ENCODE peak calls at places on chromosomes 3 and 15, in ten cellular contexts. F is tibial nerve, U is uterus, W is HCT116, L is brain microvascular endothelial cell, G is foreskin fibroblast, Q is HFF-Myc, V is pancreas, X is IMR-90, Y is prostate gland. R is an unnamed sample.

GRCh38 chr3:186526256-186526606 is 17.9 kb downstream of the CRYGS start:
- DNase-seq in F (no peak), U (no peak), W (no peak), L (no peak), G (no peak), Q (no peak), V (no peak), X (no peak), Y (no peak), R (no peak)

GRCh38 chr15:101168898-101169297 is 83.0 kb downstream of the CHSY1 start:
- DNase-seq in F (no peak), U (no peak), W (no peak), L (no peak), G (no peak), Q (no peak), V (no peak), X (no peak), Y (no peak), R (no peak)

GRCh38 chr3:171687064-171687463 is 123.2 kb downstream of the PLD1 start:
- DNase-seq in F (no peak), U (no peak), W (no peak), L (no peak), G (no peak), Q (no peak), V (no peak), X (no peak), Y (no peak), R (no peak)

GRCh38 chr3:72248389-72248761 is 463.4 kb upstream of the PROK2 start:
- DNase-seq in F (no peak), U (no peak), W (no peak), L (no peak), G (no peak), Q (no peak), V (no peak), X (no peak), Y (no peak), R (no peak)

GRCh38 chr3:151312972-151313371 is 3.6 kb downstream of the GPR87 start:
- DNase-seq in F (no peak), U (no peak), W (no peak), L (no peak), G (no peak), Q (no peak), V (no peak), X (no peak), Y (no peak), R (no peak)

GRCh38 chr15:50353251-50353998 is 1.6 kb downstream of the GABPB1 start:
- DNase-seq in F (no peak), U (no peak), W (no peak), L (peak), G (peak), Q (no peak), V (no peak), X (peak), Y (no peak), R (peak)

GRCh38 chr3:170330366-170330765 is 27.1 kb upstream of the SKIL start:
- DNase-seq in F (no peak), U (no peak), W (peak), L (peak), G (peak), Q (peak), V (peak), X (peak), Y (no peak), R (no peak)

GRCh38 chr3:32041316-32041715 is 59.8 kb downstream of the ZNF860 start:
- DNase-seq in F (no peak), U (no peak), W (no peak), L (no peak), G (no peak), Q (no peak), V (no peak), X (no peak), Y (no peak), R (no peak)

GRCh38 chr15:57566840-57567239 is 24.9 kb upstream of the MYZAP start:
- DNase-seq in F (no peak), U (no peak), W (no peak), L (no peak), G (no peak), Q (no peak), V (peak), X (no peak), Y (peak), R (no peak)

GRCh38 chr15:77021803-77022381 is 27.0 kb downstream of the PSTPIP1 start:
- DNase-seq in F (no peak), U (no peak), W (no peak), L (peak), G (peak), Q (no peak), V (no peak), X (peak), Y (no peak), R (no peak)

GRCh38 chr15:75655911-75656310 is 8.2 kb downstream of the SNX33 start:
- DNase-seq in F (no peak), U (no peak), W (no peak), L (no peak), G (no peak), Q (no peak), V (no peak), X (no peak), Y (no peak), R (no peak)

GRCh38 chr3:156317457-156317856 is 197.1 kb downstream of the KCNAB1 start:
- DNase-seq in F (no peak), U (no peak), W (peak), L (peak), G (peak), Q (peak), V (no peak), X (peak), Y (no peak), R (no peak)

GRCh38 chr3:153293222-153293621 is 131.2 kb downstream of the RAP2B start:
- DNase-seq in F (no peak), U (no peak), W (no peak), L (peak), G (peak), Q (no peak), V (no peak), X (peak), Y (no peak), R (no peak)

GRCh38 chr15:68464451-68465090 is 32.6 kb upstream of the ITGA11 start:
- DNase-seq in F (no peak), U (no peak), W (no peak), L (peak), G (no peak), Q (no peak), V (no peak), X (peak), Y (no peak), R (no peak)

GRCh38 chr3:141485578-141486415 is 1.0 kb upstream of the RASA2 start:
- DNase-seq in F (no peak), U (no peak), W (peak), L (peak), G (peak), Q (peak), V (no peak), X (peak), Y (no peak), R (peak)

GRCh38 chr15:63487076-63487757 is 17.2 kb upstream of the USP3 start:
- DNase-seq in F (peak), U (peak), W (peak), L (peak), G (no peak), Q (no peak), V (peak), X (peak), Y (peak), R (no peak)
- H3K4me3 ChIP-seq in F (no peak), U (no peak), W (no peak), L (no peak), G (no peak), Q (no peak), V (no peak), X (no peak), Y (no peak), R (no peak)

DNA sequence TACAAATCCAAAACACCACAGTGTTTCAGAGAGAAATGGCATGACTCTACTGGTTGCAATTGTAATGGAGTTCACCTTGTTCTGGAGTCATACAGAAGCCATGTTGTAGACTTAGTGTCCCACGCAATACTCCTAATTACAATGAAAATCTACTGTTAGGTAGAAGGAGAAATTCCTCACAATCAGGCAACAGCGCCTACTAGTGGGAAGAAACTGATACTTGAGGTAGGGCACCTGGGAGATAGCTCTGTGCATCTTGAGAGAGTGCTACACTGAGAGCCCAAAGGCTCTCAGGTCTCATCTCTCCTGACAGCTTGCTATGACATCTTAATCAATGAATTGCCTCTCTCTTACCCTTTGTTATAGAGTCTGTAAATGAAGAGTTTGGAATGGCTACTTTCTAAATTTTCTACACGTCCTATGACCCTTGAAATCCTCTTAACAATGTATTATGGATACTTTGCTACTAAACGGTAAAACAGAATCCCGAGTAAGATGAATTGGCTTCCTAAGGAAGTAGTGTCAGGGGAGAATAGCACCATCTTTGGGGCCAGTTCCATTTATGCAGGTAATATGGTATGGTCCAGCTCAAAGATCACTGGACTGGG is 422.7 kb upstream of the TPRG1 start:
- DNase-seq in F (no peak), U (no peak), W (peak), L (no peak), G (no peak), Q (no peak), V (peak), X (no peak), Y (no peak), R (no peak)
- TF ChIP-seq CTCF in F (peak), U (peak), W (peak), L (peak), G (no peak), Q (peak), V (no peak), X (peak), Y (no peak), R (peak)

GRCh38 chr15:60523056-60523455 is 44.1 kb upstream of the ICE2 start:
- DNase-seq in F (no peak), U (no peak), W (no peak), L (peak), G (peak), Q (no peak), V (no peak), X (peak), Y (no peak), R (no peak)

GRCh38 chr15:60520041-60520824 is 41.3 kb upstream of the ICE2 start:
- DNase-seq in F (no peak), U (no peak), W (peak), L (no peak), G (peak), Q (no peak), V (no peak), X (peak), Y (no peak), R (no peak)

GRCh38 chr15:60519218-60519617 is 40.3 kb upstream of the ICE2 start:
- DNase-seq in F (no peak), U (no peak), W (no peak), L (no peak), G (peak), Q (no peak), V (no peak), X (peak), Y (no peak), R (no peak)

GRCh38 chr15:60518511-60518910 is 39.6 kb upstream of the ICE2 start:
- DNase-seq in F (no peak), U (no peak), W (no peak), L (no peak), G (no peak), Q (no peak), V (no peak), X (no peak), Y (no peak), R (no peak)

GRCh38 chr15:60520825-60521368 is 42.0 kb upstream of the ICE2 start:
- DNase-seq in F (peak), U (peak), W (peak), L (peak), G (peak), Q (peak), V (peak), X (peak), Y (peak), R (no peak)
- H3K4me3 ChIP-seq in F (no peak), U (no peak), W (no peak), L (no peak), G (no peak), Q (no peak), V (no peak), X (no peak), Y (no peak), R (no peak)

DNA sequence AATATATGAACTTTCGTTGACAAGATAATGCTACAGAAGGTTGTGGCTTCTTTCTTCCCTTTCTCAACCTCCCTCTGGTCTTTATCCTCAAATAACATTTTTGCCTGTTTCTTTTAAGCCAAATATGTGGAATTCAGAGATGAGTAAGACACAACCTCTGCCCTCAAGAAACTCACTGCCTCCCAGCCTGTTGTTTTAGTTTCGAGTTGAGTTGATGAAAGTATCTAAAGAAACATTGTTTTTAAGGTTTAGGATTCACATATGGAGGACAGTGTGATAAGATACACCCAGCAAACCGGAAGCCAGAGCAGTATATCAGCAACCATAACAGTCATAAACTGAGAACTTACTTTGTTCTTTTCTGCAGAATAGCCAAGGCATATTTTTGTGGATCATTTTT is 218.6 kb downstream of the THSD4 start:
- DNase-seq in F (no peak), U (no peak), W (no peak), L (peak), G (peak), Q (peak), V (no peak), X (peak), Y (no peak), R (no peak)
- TF ChIP-seq CTCF in F (no peak), U (no peak), W (no peak), L (no peak), G (no peak), Q (no peak), V (no peak), X (no peak), Y (no peak), R (no peak)

GRCh38 chr3:79002465-79003372 is 765.1 kb downstream of the ROBO1 start:
- DNase-seq in F (no peak), U (no peak), W (no peak), L (no peak), G (no peak), Q (no peak), V (no peak), X (no peak), Y (no peak), R (no peak)
- H3K4me3 ChIP-seq in F (no peak), U (no peak), W (no peak), L (no peak), G (no peak), Q (no peak), V (no peak), X (no peak), Y (no peak), R (no peak)

GRCh38 chr3:9915252-9916141 is 1.4 kb upstream of the IL17RC start:
- DNase-seq in F (peak), U (peak), W (no peak), L (peak), G (peak), Q (no peak), V (peak), X (peak), Y (peak), R (no peak)
- TF ChIP-seq CTCF in F (peak), U (peak), W (no peak), L (peak), G (peak), Q (peak), V (no peak), X (peak), Y (peak), R (peak)

GRCh38 chr15:40277472-40277871 is 5.4 kb downstream of the ANKRD63 start:
- DNase-seq in F (no peak), U (no peak), W (no peak), L (no peak), G (no peak), Q (no peak), V (no peak), X (no peak), Y (no peak), R (no peak)

GRCh38 chr15:40275954-40276353 is 6.9 kb downstream of the ANKRD63 start:
- DNase-seq in F (no peak), U (no peak), W (no peak), L (no peak), G (no peak), Q (no peak), V (no peak), X (no peak), Y (no peak), R (no peak)

GRCh38 chr15:40278026-40278425 is 4.8 kb downstream of the ANKRD63 start:
- DNase-seq in F (no peak), U (no peak), W (no peak), L (no peak), G (no peak), Q (no peak), V (no peak), X (no peak), Y (no peak), R (no peak)

GRCh38 chr15:40275491-40275890 is 7.4 kb downstream of the ANKRD63 start:
- DNase-seq in F (no peak), U (no peak), W (no peak), L (no peak), G (no peak), Q (no peak), V (no peak), X (no peak), Y (no peak), R (no peak)

GRCh38 chr15:40276927-40277326 is 5.9 kb downstream of the ANKRD63 start:
- DNase-seq in F (no peak), U (no peak), W (no peak), L (no peak), G (no peak), Q (no peak), V (no peak), X (no peak), Y (no peak), R (no peak)
- H3K4me3 ChIP-seq in F (no peak), U (no peak), W (no peak), L (no peak), G (no peak), Q (no peak), V (no peak), X (no peak), Y (no peak), R (no peak)

R was measured in epithelial cell of proximal tubule.